ENCODE peak calls at places on chromosome 17, in five cellular contexts. G, X, S, Z and H are unnamed samples.
A peak's percentile ranks its signal among the peaks of the same experiment; 100 is the strongest.

GRCh38 chr17:56936697-56937322 is 23.0 kb upstream of the TRIM25 start:
- DNase-seq in G (no peak), X (no peak), Z (no peak), S (no peak), H (no peak)

GRCh38 chr17:1488826-1489275 is 3.6 kb downstream of the MYO1C start:
- DNase-seq in S (no peak), Z (no peak), G (no peak), X (no peak), H (no peak)

GRCh38 chr17:12492450-12492849 is 173.2 kb upstream of the MYOCD start:
- DNase-seq in Z (no peak), G (no peak), S (no peak), X (no peak), H (no peak)

GRCh38 chr17:80755650-80756405 is 211.2 kb downstream of the RPTOR start:
- DNase-seq in Z (no peak), X (no peak), G (no peak), S (peak; percentile 45), H (no peak)

GRCh38 chr17:81064746-81065475 is 30.0 kb downstream of the BAIAP2 start:
- DNase-seq in Z (no peak), G (peak; percentile 26), X (no peak), S (no peak), H (no peak)

GRCh38 chr17:43068570-43069367 is 43.7 kb downstream of the RND2 start:
- DNase-seq in S (no peak), G (no peak), Z (no peak), X (no peak), H (no peak)

GRCh38 chr17:69802045-69802740 is 272.8 kb upstream of the KCNJ16 start:
- DNase-seq in X (no peak), S (no peak), Z (no peak), G (no peak), H (no peak)

GRCh38 chr17:51820766-51821165 is 337.7 kb downstream of the CA10 start:
- DNase-seq in Z (no peak), X (no peak), G (no peak), S (no peak), H (no peak)

GRCh38 chr17:73952136-73952497 is 251.4 kb upstream of the RPL38 start:
- DNase-seq in G (peak; percentile 67), Z (no peak), S (no peak), X (peak; percentile 64), H (peak; percentile 18)

GRCh38 chr17:82487898-82488297 is 29.4 kb downstream of the NARF start:
- DNase-seq in G (peak; percentile 18), X (no peak), Z (no peak), S (no peak), H (no peak)

GRCh38 chr17:8503368-8503767 is 67.7 kb downstream of the NDEL1 start:
- DNase-seq in S (no peak), X (no peak), G (no peak), Z (no peak), H (no peak)

GRCh38 chr17:53749178-53749577 is 73.5 kb upstream of the KIF2B start:
- DNase-seq in Z (no peak), S (no peak), G (no peak), X (no peak), H (no peak)

GRCh38 chr17:32586666-32587065 is 99.9 kb downstream of the CDK5R1 start:
- DNase-seq in Z (no peak), G (no peak), S (no peak), X (no peak), H (no peak)

GRCh38 chr17:50205931-50206505 is 4.6 kb upstream of the COL1A1 start:
- DNase-seq in G (no peak), Z (no peak), X (no peak), S (no peak), H (no peak)

GRCh38 chr17:61658183-61658582 is 67.2 kb upstream of the NACA2 start:
- DNase-seq in S (no peak), G (no peak), X (no peak), Z (no peak), H (no peak)

GRCh38 chr17:62891659-62892058 is 74.4 kb upstream of the TANC2 start:
- DNase-seq in S (no peak), X (no peak), Z (no peak), G (no peak), H (no peak)

GRCh38 chr17:77393274-77393600 is 252.5 kb downstream of the SEC14L1 start:
- DNase-seq in X (no peak), Z (no peak), G (no peak), S (no peak), H (no peak)

GRCh38 chr17:50557265-50558029 is 3.1 kb upstream of the CACNA1G start:
- DNase-seq in X (no peak), S (no peak), G (no peak), Z (no peak), H (no peak)

GRCh38 chr17:58136669-58137279 is 11.4 kb upstream of the OR4D1 start:
- DNase-seq in S (peak; percentile 44), G (no peak), Z (no peak), X (peak; percentile 63), H (no peak)

GRCh38 chr17:6507535-6507934 is 48.8 kb downstream of the PITPNM3 start:
- DNase-seq in X (no peak), Z (no peak), G (no peak), S (no peak), H (no peak)